ENCODE peak calls at places on chromosomes 11 and 22, in five cellular contexts. G, E, I, Q and W are unnamed samples.

GRCh38 chr22:44206696-44207095 is 26.0 kb downstream of the PARVG start:
- DNase-seq in I (no peak), G (no peak), E (peak), Q (no peak), W (no peak)

GRCh38 chr22:37273126-37273845 is 9.0 kb upstream of the CYTH4 start:
- DNase-seq in Q (no peak), G (no peak), E (peak), I (peak), W (no peak)

GRCh38 chr11:130897262-130898182 is 18.8 kb downstream of the SNX19 start:
- DNase-seq in I (peak), E (peak), G (no peak), Q (no peak), W (no peak)

GRCh38 chr11:1746956-1747752 is 3.2 kb downstream of the IFITM10 start:
- DNase-seq in Q (no peak), E (peak), G (no peak), I (no peak), W (no peak)

GRCh38 chr11:122682464-122682863 is 26.9 kb downstream of the UBASH3B start:
- DNase-seq in G (no peak), I (no peak), E (no peak), Q (no peak), W (no peak)

GRCh38 chr22:27489265-27489675 is 312.3 kb downstream of the MN1 start:
- DNase-seq in Q (no peak), E (peak), G (no peak), I (peak), W (no peak)

GRCh38 chr11:26522912-26523610 is 49.0 kb downstream of the MUC15 start:
- DNase-seq in E (no peak), Q (no peak), I (peak), G (no peak), W (no peak)

GRCh38 chr22:48488149-48488551 is 1339.5 kb downstream of the BRD1 start:
- DNase-seq in I (no peak), G (no peak), Q (no peak), E (no peak), W (no peak)

GRCh38 chr11:90423378-90423777 is 200.5 kb upstream of the CHORDC1 start:
- DNase-seq in E (no peak), I (peak), Q (no peak), G (no peak), W (no peak)

GRCh38 chr11:2991477-2992233 is 474 bp downstream of the NAP1L4 start:
- DNase-seq in I (no peak), Q (peak), E (peak), G (no peak), W (peak)

GRCh38 chr11:16000065-16000464 is 356.3 kb downstream of the SOX6 start:
- DNase-seq in G (no peak), I (peak), E (no peak), Q (no peak), W (no peak)

GRCh38 chr11:13107544-13108044 is 98.5 kb downstream of the RASSF10 start:
- DNase-seq in G (no peak), E (no peak), I (no peak), Q (no peak), W (no peak)

GRCh38 chr11:116454951-116455350 is 317.8 kb downstream of the BUD13 start:
- DNase-seq in G (no peak), I (no peak), Q (no peak), E (no peak), W (no peak)

GRCh38 chr11:69166186-69167115 is 10.7 kb downstream of the SMIM38 start:
- DNase-seq in G (peak), Q (peak), E (no peak), I (peak), W (no peak)

GRCh38 chr11:91173701-91174100 is 950.9 kb upstream of the CHORDC1 start:
- DNase-seq in G (no peak), Q (no peak), I (peak), E (no peak), W (no peak)

GRCh38 chr22:24592144-24592845 is 578 bp downstream of the LRRC75B start:
- DNase-seq in Q (no peak), I (no peak), E (peak), G (no peak), W (no peak)

GRCh38 chr22:39308614-39309363 is 10.6 kb downstream of the RPL3 start:
- DNase-seq in Q (no peak), I (peak), G (no peak), E (peak), W (no peak)

GRCh38 chr22:17121235-17122195 is at the start of gene TMEM121B:
- DNase-seq in Q (no peak), E (peak), G (peak), I (peak), W (peak)

GRCh38 chr11:64851831-64852337 is 7.4 kb upstream of the CDC42BPG start:
- DNase-seq in E (no peak), Q (no peak), I (no peak), G (no peak), W (no peak)

GRCh38 chr11:117146521-117146920 is 2.4 kb downstream of the PAFAH1B2 start:
- DNase-seq in G (no peak), E (no peak), I (peak), Q (no peak), W (no peak)

GRCh38 chr11:61888043-61888442 is 3.3 kb downstream of the FADS3 start:
- DNase-seq in Q (no peak), E (peak), I (peak), G (no peak), W (no peak)

GRCh38 chr11:75565916-75566762 is 4.1 kb downstream of the SERPINH1 start:
- DNase-seq in G (no peak), I (no peak), E (peak), Q (no peak), W (no peak)